ENCODE peak calls at places on chromosome 6, in six cellular contexts. F, H, K, O, T and G are unnamed samples. For H3K4me1, the result is how much of the 10 kb centered on the place peaks cover.

GRCh38 chr6:116764961-116765841 is at the start of gene FAM162B:
- DNase-seq in F (no peak), H (no peak), K (peak), O (peak), T (peak), G (peak)

GRCh38 chr6:43129434-43130194 is 41.5 kb upstream of the SRF start:
- DNase-seq in F (no peak), H (no peak), K (no peak), O (peak), T (no peak), G (peak)

GRCh38 chr6:44634321-44634720 is 246.8 kb downstream of the CDC5L start:
- DNase-seq in F (no peak), H (no peak), K (no peak), O (no peak), T (no peak), G (no peak)

GRCh38 chr6:82494367-82494766 is 130.8 kb downstream of the TPBG start:
- DNase-seq in F (no peak), H (no peak), K (no peak), O (no peak), T (no peak), G (no peak)

GRCh38 chr6:39189915-39190544 is 39.2 kb downstream of the KCNK5 start:
- DNase-seq in F (no peak), H (peak), K (no peak), O (no peak), T (peak), G (peak)

GRCh38 chr6:43937236-43938177 is 167.5 kb downstream of the VEGFA start:
- DNase-seq in F (no peak), H (no peak), K (peak), O (no peak), T (peak), G (no peak)

GRCh38 chr6:158819213-158819976 is at the start of gene EZR:
- DNase-seq in F (peak), H (peak), K (peak), O (peak), T (peak), G (peak)

GRCh38 chr6:52108128-52108527 is 20.7 kb upstream of the PKHD1 start:
- DNase-seq in F (no peak), H (no peak), K (no peak), O (no peak), T (no peak), G (no peak)

GRCh38 chr6:147855823-147856222 is 347.3 kb downstream of the SAMD5 start:
- DNase-seq in F (no peak), H (no peak), K (no peak), O (no peak), T (no peak), G (no peak)

GRCh38 chr6:104957301-104958177 is 632 bp downstream of the LIN28B start:
- DNase-seq in F (no peak), H (no peak), K (no peak), O (no peak), T (no peak), G (no peak)

GRCh38 chr6:167668754-167669552 is 157.8 kb upstream of the AFDN start:
- DNase-seq in F (no peak), H (no peak), K (no peak), O (no peak), T (no peak), G (no peak)

GRCh38 chr6:125406771-125407170 is 105.0 kb upstream of the HDDC2 start:
- DNase-seq in F (no peak), H (no peak), K (no peak), O (no peak), T (no peak), G (no peak)

GRCh38 chr6:159169193-159169555 is at the start of gene FNDC1:
- DNase-seq in F (peak), H (no peak), K (no peak), O (peak), T (peak), G (peak)

GRCh38 chr6:34223381-34223963 is 13.2 kb upstream of the HMGA1 start:
- DNase-seq in F (no peak), H (no peak), K (no peak), O (peak), T (no peak), G (no peak)

GRCh38 chr6:3808759-3809514 is 40.2 kb upstream of the FAM50B start:
- DNase-seq in F (no peak), H (peak), K (peak), O (peak), T (no peak), G (no peak)

GRCh38 chr6:31041372-31041974 is 31.2 kb downstream of the MUC22 start:
- DNase-seq in F (no peak), H (no peak), K (no peak), O (no peak), T (no peak), G (no peak)

GRCh38 chr6:87808005-87808757 is 106.1 kb upstream of the AKIRIN2 start:
- DNase-seq in F (no peak), H (no peak), K (no peak), O (no peak), T (no peak), G (no peak)

GRCh38 chr6:14337157-14337556 is 219.6 kb downstream of the CD83 start:
- DNase-seq in F (no peak), H (no peak), K (no peak), O (no peak), T (no peak), G (no peak)

GRCh38 chr6:164108869-164109769 is 694.6 kb downstream of the QKI start:
- DNase-seq in F (no peak), H (peak), K (peak), O (peak), T (peak), G (no peak)

GRCh38 chr6:5482619-5483018 is 221.3 kb downstream of the FARS2 start:
- DNase-seq in F (no peak), H (no peak), K (no peak), O (no peak), T (no peak), G (no peak)

GRCh38 chr6:39005774-39006173 is 42.8 kb upstream of the GLP1R start:
- DNase-seq in F (no peak), H (no peak), K (no peak), O (no peak), T (no peak), G (no peak)

GRCh38 chr6:19413323-19413722 is 423.8 kb upstream of the ID4 start:
- DNase-seq in F (no peak), H (no peak), K (no peak), O (no peak), T (no peak), G (no peak)

GRCh38 chr6:99905209-99906106 is 88.6 kb downstream of the MCHR2 start:
- DNase-seq in F (peak), H (no peak), K (no peak), O (no peak), T (no peak), G (peak)

GRCh38 chr6:147077251-147077650 is 127.0 kb upstream of the STXBP5 start:
- DNase-seq in F (no peak), H (no peak), K (no peak), O (no peak), T (peak), G (no peak)

GRCh38 chr6:165383323-165383722 is 73.9 kb upstream of the C6orf118 start:
- DNase-seq in F (no peak), H (no peak), K (no peak), O (no peak), T (no peak), G (no peak)

GRCh38 chr6:27213544-27214125 is 33.9 kb upstream of the PRSS16 start:
- DNase-seq in F (no peak), H (no peak), K (no peak), O (no peak), T (no peak), G (no peak)

GRCh38 chr6:45637611-45638257 is 260.0 kb upstream of the SUPT3H start:
- DNase-seq in F (no peak), H (no peak), K (peak), O (no peak), T (no peak), G (no peak)

GRCh38 chr6:80280258-80281010 is 174.0 kb downstream of the BCKDHB start:
- DNase-seq in F (no peak), H (no peak), K (no peak), O (no peak), T (no peak), G (no peak)

DNA sequence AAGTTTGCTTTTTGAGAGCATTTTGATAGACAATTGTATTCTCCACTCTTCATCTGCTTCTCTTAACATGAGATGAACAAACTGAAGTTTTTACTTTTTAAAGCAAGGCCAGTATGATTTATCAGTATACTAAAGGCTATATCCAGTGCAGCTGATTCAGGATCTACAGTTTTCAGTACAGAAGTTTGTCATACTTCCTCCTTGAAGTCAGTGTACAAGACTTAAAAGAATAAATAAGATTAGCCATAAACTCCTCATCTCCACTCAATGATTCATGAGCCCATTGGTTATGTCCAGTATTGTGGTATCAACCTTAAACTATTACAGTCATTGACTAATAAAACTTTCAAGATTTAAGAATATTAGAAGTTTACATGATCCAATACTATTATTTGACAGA is 374.8 kb upstream of the EPHA7 start:
- DNase-seq in F (no peak), H (no peak), K (no peak), O (no peak), T (no peak), G (no peak)
- H3K27ac ChIP-seq in F (no peak), H (no peak), K (no peak), O (no peak), T (no peak), G (no peak)

GRCh38 chr6:169809386-169809785 is 58.0 kb downstream of the ERMARD start:
- DNase-seq in F (no peak), H (no peak), K (no peak), O (no peak), T (no peak), G (no peak)
- H3K4me1 ChIP-seq in F (under half), H (under half), K (under half), O (under half), T (under half), G (under half)

GRCh38 chr6:169654590-169655391 is 47.0 kb downstream of the WDR27 start:
- DNase-seq in F (peak), H (peak), K (peak), O (peak), T (peak), G (peak)
- H3K27ac ChIP-seq in F (no peak), H (peak), K (peak), O (peak), T (peak), G (peak)

DNA sequence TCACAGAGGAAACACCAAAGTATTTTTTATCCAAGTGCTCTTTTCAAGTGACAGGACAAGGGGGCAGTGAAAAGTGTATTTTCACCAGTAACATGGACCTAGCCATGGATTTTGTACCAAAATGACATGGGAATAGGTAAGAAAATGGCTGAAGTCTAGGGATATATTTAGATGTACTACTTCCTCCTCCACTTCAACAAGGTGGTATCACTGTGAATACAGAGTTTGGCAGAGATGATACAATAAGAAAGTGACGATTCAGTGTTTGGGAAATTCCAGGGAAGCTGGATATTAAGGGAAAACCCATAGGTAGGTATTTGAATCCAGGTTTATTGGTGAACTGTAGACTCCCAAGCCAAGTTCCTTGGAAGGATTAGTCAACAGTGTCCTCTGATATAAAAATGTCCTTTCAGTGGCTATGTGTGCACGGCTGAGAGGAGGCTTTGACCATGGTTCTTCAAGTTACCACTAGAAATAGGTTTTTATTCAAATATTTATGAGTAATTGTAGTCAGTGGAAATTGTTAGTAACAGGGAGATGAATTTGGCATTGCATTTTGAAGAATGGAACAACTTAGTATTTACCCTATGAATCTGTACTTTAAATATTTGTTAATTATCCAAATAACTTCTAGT is 356.0 kb upstream of the CITED2 start:
- DNase-seq in F (no peak), H (no peak), K (no peak), O (no peak), T (no peak), G (no peak)
- H3K4me1 ChIP-seq in F (under half), H (under half), K (under half), O (under half), T (under half), G (under half)

GRCh38 chr6:143821359-143821758 is 21.8 kb upstream of the LTV1 start:
- DNase-seq in F (no peak), H (no peak), K (no peak), O (no peak), T (no peak), G (no peak)

GRCh38 chr6:143822584-143823024 is 20.5 kb upstream of the LTV1 start:
- DNase-seq in F (no peak), H (no peak), K (no peak), O (no peak), T (no peak), G (no peak)

GRCh38 chr6:143823463-143824006 is 19.6 kb upstream of the LTV1 start:
- DNase-seq in F (no peak), H (no peak), K (no peak), O (no peak), T (no peak), G (no peak)
- H3K27ac ChIP-seq in F (no peak), H (no peak), K (no peak), O (no peak), T (no peak), G (no peak)